ENCODE peak calls at places on chromosomes 7 and 10, in six cellular contexts. E is lower leg skin, S is AG04449, G is MM.1S, Q is GM23248, V is SJSA1. I is an unnamed sample.

GRCh38 chr7:30648744-30649540 is 33.3 kb downstream of the CRHR2 start:
- DNase-seq in E (no peak), S (no peak), G (no peak), Q (no peak), V (no peak), I (no peak)

GRCh38 chr10:64773357-64773756 is 1252.2 kb downstream of the REEP3 start:
- DNase-seq in E (no peak), S (no peak), G (no peak), Q (no peak), V (no peak), I (no peak)

GRCh38 chr10:114163062-114163861 is 10.7 kb downstream of the CCDC186 start:
- DNase-seq in E (no peak), S (no peak), G (no peak), Q (peak; percentile 36), V (no peak), I (no peak)

GRCh38 chr7:42605800-42606199 is 306.1 kb downstream of the C7orf25 start:
- DNase-seq in E (no peak), S (no peak), G (no peak), Q (peak; percentile 44), V (peak; percentile 2), I (no peak)

GRCh38 chr10:49037187-49037586 is 78.1 kb downstream of the VSTM4 start:
- DNase-seq in E (no peak), S (peak; percentile 23), G (no peak), Q (peak; percentile 93), V (no peak), I (no peak)

GRCh38 chr7:107463139-107464078 is 6.4 kb upstream of the GPR22 start:
- DNase-seq in E (peak; percentile 47), S (no peak), G (peak; percentile 53), Q (peak; percentile 82), V (peak; percentile 42), I (peak; percentile 48)

GRCh38 chr7:158271646-158272045 is 316.0 kb downstream of the PTPRN2 start:
- DNase-seq in E (no peak), S (no peak), G (no peak), Q (no peak), V (no peak), I (no peak)

GRCh38 chr10:94490789-94491039 is 54.9 kb upstream of the HELLS start:
- DNase-seq in E (no peak), S (no peak), G (no peak), Q (no peak), V (no peak), I (no peak)

GRCh38 chr7:70695804-70696104 is 436.2 kb upstream of the GALNT17 start:
- DNase-seq in E (no peak), S (no peak), G (peak; percentile 37), Q (peak; percentile 53), V (no peak), I (no peak)

GRCh38 chr7:8064828-8065227 is 96.2 kb downstream of the GLCCI1 start:
- DNase-seq in E (no peak), S (no peak), G (no peak), Q (no peak), V (no peak), I (no peak)

GRCh38 chr7:82501256-82501815 is 57.8 kb upstream of the CACNA2D1 start:
- DNase-seq in E (no peak), S (no peak), G (no peak), Q (no peak), V (no peak), I (no peak)

GRCh38 chr7:105876091-105876963 is at the start of gene ATXN7L1:
- DNase-seq in E (peak; percentile 95), S (peak; percentile 77), G (peak; percentile 79), Q (peak; percentile 99), V (peak; percentile 90), I (peak; percentile 93)

GRCh38 chr7:100719523-100720319 is 547 bp upstream of the EPO start:
- DNase-seq in E (no peak), S (no peak), G (no peak), Q (peak; percentile 68), V (peak; percentile 19), I (no peak)

GRCh38 chr10:114762811-114763210 is 58.8 kb upstream of the FHIP2A start:
- DNase-seq in E (no peak), S (no peak), G (no peak), Q (no peak), V (no peak), I (no peak)

GRCh38 chr7:101222275-101222830 is 4.4 kb downstream of the ZNHIT1 start:
- DNase-seq in E (no peak), S (no peak), G (no peak), Q (no peak), V (no peak), I (no peak)

GRCh38 chr7:19930051-19930450 is 156.6 kb upstream of the TMEM196 start:
- DNase-seq in E (no peak), S (no peak), G (no peak), Q (peak; percentile 7), V (no peak), I (no peak)

GRCh38 chr10:48773580-48773979 is 88.9 kb downstream of the WDFY4 start:
- DNase-seq in E (no peak), S (no peak), G (no peak), Q (no peak), V (no peak), I (no peak)

GRCh38 chr7:27546610-27547009 is 116.1 kb downstream of the HIBADH start:
- DNase-seq in E (no peak), S (no peak), G (no peak), Q (peak; percentile 2), V (no peak), I (no peak)

GRCh38 chr7:149662591-149663095 is 110.7 kb downstream of the ZNF467 start:
- DNase-seq in E (no peak), S (no peak), G (peak; percentile 85), Q (peak; percentile 72), V (peak; percentile 19), I (peak; percentile 16)

GRCh38 chr7:155710035-155710434 is 65.6 kb downstream of the RBM33 start:
- DNase-seq in E (no peak), S (no peak), G (peak; percentile 0), Q (no peak), V (no peak), I (no peak)

GRCh38 chr7:155711081-155711480 is 66.6 kb downstream of the RBM33 start:
- DNase-seq in E (no peak), S (no peak), G (peak; percentile 1), Q (no peak), V (no peak), I (no peak)

GRCh38 chr7:155710530-155710929 is 66.1 kb downstream of the RBM33 start:
- DNase-seq in E (no peak), S (no peak), G (peak; percentile 4), Q (no peak), V (no peak), I (no peak)

GRCh38 chr7:155706376-155706775 is 61.9 kb downstream of the RBM33 start:
- DNase-seq in E (no peak), S (no peak), G (peak; percentile 1), Q (no peak), V (no peak), I (no peak)

DNA sequence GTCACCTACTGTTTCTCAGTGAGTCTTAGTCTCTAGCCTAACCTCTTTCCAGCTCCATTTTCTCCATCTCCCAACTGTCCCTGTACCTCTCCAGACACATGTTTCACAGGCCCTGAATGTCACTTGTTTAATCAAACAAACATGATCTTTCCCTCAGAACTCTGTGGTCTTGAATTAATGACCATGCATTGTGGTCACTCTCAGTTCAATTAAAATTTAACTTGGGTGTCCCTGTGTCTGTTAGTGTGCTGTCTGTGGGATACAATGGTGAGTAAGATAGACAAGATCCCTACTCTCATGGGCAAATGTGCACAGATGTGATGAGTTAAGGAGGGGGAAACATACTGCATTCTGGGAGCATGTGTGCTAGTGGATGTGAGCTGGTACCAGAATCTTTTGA is 65.0 kb downstream of the RBM33 start:
- DNase-seq in E (no peak), S (no peak), G (peak; percentile 6), Q (no peak), V (no peak), I (no peak)
- H3K4me3 ChIP-seq in E (no peak overlapping the region), S (no peak overlapping the region), G (no peak overlapping the region), Q (no peak overlapping the region), V (no peak overlapping the region), I (no peak overlapping the region)

DNA sequence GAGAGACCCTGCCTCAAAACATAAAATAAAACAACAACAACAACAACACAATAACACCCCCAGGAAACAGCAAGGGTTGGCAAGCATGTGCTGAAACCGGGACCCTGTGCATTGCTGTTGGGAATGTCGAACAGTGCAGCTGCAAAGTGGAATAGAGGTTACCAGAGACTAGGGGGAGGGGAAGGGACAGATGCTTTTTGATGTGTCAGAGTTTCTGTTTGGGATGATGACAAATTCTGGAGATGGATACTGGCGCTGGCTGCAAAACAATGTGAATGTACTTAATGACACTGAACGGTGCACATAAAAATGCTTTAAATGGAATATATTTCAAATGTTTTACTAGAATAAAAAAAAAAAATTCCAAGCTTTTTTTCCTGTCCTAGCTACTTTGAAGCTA is 241.8 kb downstream of the TEX36 start:
- DNase-seq in E (no peak), S (no peak), G (no peak), Q (peak; percentile 24), V (no peak), I (no peak)
- H3K4me3 ChIP-seq in E (no peak overlapping the region), S (no peak overlapping the region), G (no peak overlapping the region), Q (no peak overlapping the region), V (no peak overlapping the region), I (no peak overlapping the region)

GRCh38 chr10:47261121-47261520 is 38.9 kb upstream of the GDF10 start:
- DNase-seq in E (no peak), S (no peak), G (peak; percentile 85), Q (no peak), V (no peak), I (no peak)

GRCh38 chr10:47261556-47261955 is 38.4 kb upstream of the GDF10 start:
- DNase-seq in E (no peak), S (no peak), G (no peak), Q (no peak), V (no peak), I (no peak)

GRCh38 chr10:47262606-47263295 is 37.2 kb upstream of the GDF10 start:
- DNase-seq in E (no peak), S (peak; percentile 31), G (no peak), Q (peak; percentile 43), V (peak; percentile 47), I (no peak)

GRCh38 chr10:47266602-47267001 is 33.4 kb upstream of the GDF10 start:
- DNase-seq in E (no peak), S (no peak), G (no peak), Q (no peak), V (no peak), I (no peak)

GRCh38 chr10:47264797-47265281 is 35.2 kb upstream of the GDF10 start:
- DNase-seq in E (no peak), S (no peak), G (no peak), Q (no peak), V (no peak), I (no peak)
- H3K4me3 ChIP-seq in E (no peak overlapping the region), S (no peak overlapping the region), G (no peak overlapping the region), Q (no peak overlapping the region), V (no peak overlapping the region), I (no peak overlapping the region)

GRCh38 chr10:3094565-3095168 is 27.3 kb downstream of the PFKP start:
- DNase-seq in E (no peak), S (no peak), G (no peak), Q (no peak), V (no peak), I (no peak)

GRCh38 chr10:3093996-3094395 is 26.6 kb downstream of the PFKP start:
- DNase-seq in E (no peak), S (no peak), G (no peak), Q (no peak), V (no peak), I (no peak)

GRCh38 chr10:3097160-3097559 is 29.8 kb downstream of the PFKP start:
- DNase-seq in E (no peak), S (no peak), G (no peak), Q (no peak), V (no peak), I (no peak)

GRCh38 chr10:3096149-3096548 is 28.8 kb downstream of the PFKP start:
- DNase-seq in E (no peak), S (no peak), G (no peak), Q (peak; percentile 46), V (peak; percentile 84), I (no peak)

GRCh38 chr10:3095373-3096139 is 28.2 kb downstream of the PFKP start:
- DNase-seq in E (peak; percentile 74), S (peak; percentile 98), G (no peak), Q (peak; percentile 99), V (peak; percentile 98), I (peak; percentile 92)
- H3K4me3 ChIP-seq in E (no peak overlapping the region), S (peak overlapping the region; percentile 16), G (no peak overlapping the region), Q (peak overlapping the region; percentile 57), V (peak overlapping the region; percentile 13), I (peak overlapping the region; percentile 17)